ENCODE peak calls at places on chromosomes 7 and 10, in four cellular contexts. I is GM12878, N is H1, W is neural progenitor cell. G is an unnamed sample.

GRCh38 chr7:148256433-148256832 is 334.1 kb upstream of the C7orf33 start:
- DNase-seq in W (no peak), I (no peak), N (no peak), G (no peak)

GRCh38 chr10:6457376-6457775 is 122.7 kb downstream of the PRKCQ start:
- DNase-seq in W (no peak), N (no peak), I (no peak), G (no peak)

GRCh38 chr7:114051871-114052324 is 133.1 kb upstream of the PPP1R3A start:
- DNase-seq in I (peak; percentile 9), N (no peak), W (no peak), G (no peak)

GRCh38 chr7:100157334-100158228 is 942 bp downstream of the TRAPPC14 start:
- DNase-seq in W (peak; percentile 36), N (no peak), I (no peak), G (no peak)

GRCh38 chr10:24168258-24169170 is 40.4 kb upstream of the KIAA1217 start:
- DNase-seq in N (no peak), I (no peak), W (no peak), G (no peak)

GRCh38 chr10:5604236-5604925 is 62.0 kb downstream of the ASB13 start:
- DNase-seq in W (no peak), I (no peak), N (no peak), G (no peak)

GRCh38 chr7:106640368-106641141 is 20.4 kb downstream of the CCDC71L start:
- DNase-seq in N (no peak), I (no peak), W (no peak), G (no peak)

GRCh38 chr7:116212859-116213258 is 2.5 kb downstream of the TES start:
- DNase-seq in N (no peak), I (no peak), W (no peak), G (no peak)

GRCh38 chr7:100053201-100053600 is 3.6 kb downstream of the ZSCAN21 start:
- DNase-seq in I (no peak), W (peak; percentile 23), N (no peak), G (no peak)

GRCh38 chr7:127976056-127976455 is 55.2 kb downstream of the LRRC4 start:
- DNase-seq in N (no peak), I (no peak), W (peak; percentile 77), G (no peak)

GRCh38 chr10:116538992-116539391 is 6.7 kb upstream of the PNLIP start:
- DNase-seq in N (no peak), W (no peak), I (no peak), G (no peak)

GRCh38 chr7:2403718-2404648 is 572 bp downstream of the CHST12 start:
- DNase-seq in I (no peak), N (no peak), W (peak; percentile 78), G (no peak)

GRCh38 chr10:102593074-102593803 is 51.0 kb upstream of the TRIM8 start:
- DNase-seq in I (no peak), W (no peak), N (no peak), G (no peak)

GRCh38 chr10:96368971-96369370 is 10.2 kb upstream of the OPALIN start:
- DNase-seq in N (no peak), I (no peak), W (no peak), G (no peak)

GRCh38 chr7:42272793-42273665 is 36.0 kb upstream of the GLI3 start:
- DNase-seq in W (peak; percentile 43), N (no peak), I (no peak), G (no peak)

GRCh38 chr7:4871930-4872675 is 10.3 kb upstream of the PAPOLB start:
- DNase-seq in I (no peak), N (no peak), W (no peak), G (no peak)

GRCh38 chr7:37732253-37732652 is 48.7 kb downstream of the GPR141 start:
- DNase-seq in W (peak; percentile 67), N (peak; percentile 21), I (peak; percentile 56), G (no peak)

GRCh38 chr7:155209920-155210319 is 87.8 kb upstream of the INSIG1 start:
- DNase-seq in W (no peak), I (no peak), N (no peak), G (no peak)
- H3K4me1 ChIP-seq in W (no peaks in the 10 kb centered on the region), I (peaks cover 10% of the 10 kb centered on the region), N (peaks cover 14% of the 10 kb centered on the region), G (no peaks in the 10 kb centered on the region)

GRCh38 chr10:87593702-87594101 is 66.0 kb upstream of the PAPSS2 start:
- DNase-seq in N (no peak), I (no peak), W (no peak), G (no peak)
- H3K27ac ChIP-seq in N (no peak overlapping the region), I (no peak overlapping the region), W (no peak overlapping the region), G (no peak overlapping the region)

DNA sequence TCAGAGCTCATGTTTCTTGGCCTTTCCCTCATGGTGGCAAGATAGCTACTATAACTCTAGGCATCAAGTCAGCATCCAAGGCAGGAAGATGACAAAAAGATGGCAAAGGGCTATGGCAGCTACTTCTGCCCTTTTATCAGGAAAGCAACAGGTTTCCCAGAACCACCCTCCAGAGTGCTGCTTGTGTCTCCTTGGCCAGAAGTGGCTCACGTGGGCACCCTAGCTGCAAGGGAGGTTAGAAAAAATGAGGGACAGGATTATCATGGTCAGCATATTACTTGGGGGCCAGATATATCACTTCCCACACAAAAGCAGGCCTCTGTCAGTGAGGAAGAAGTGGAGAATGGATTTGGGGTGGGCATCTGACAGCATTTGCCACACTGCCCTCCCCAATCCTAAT is 24.3 kb upstream of the C10orf105 start:
- DNase-seq in N (no peak), I (no peak), W (no peak), G (no peak)
- H3K9me3 ChIP-seq in N (no peaks in the 10 kb centered on the region), I (no peaks in the 10 kb centered on the region), W (no peaks in the 10 kb centered on the region), G (no peaks in the 10 kb centered on the region)

GRCh38 chr7:92646966-92647625 is 56.9 kb upstream of the FAM133B start:
- DNase-seq in W (no peak), I (no peak), N (no peak), G (no peak)
- H3K4me1 ChIP-seq in W (peaks cover 7% of the 10 kb centered on the region), I (peaks cover 32% of the 10 kb centered on the region), N (no peaks in the 10 kb centered on the region), G (peaks cover 8% of the 10 kb centered on the region)

G was measured in thoracic aorta.